ENCODE peak calls at places on chromosomes 3 and 15, in six cellular contexts. O is SK-N-MC, W is spleen, N is AG04449, D is GM12865, K is upper lobe of right lung. Z is an unnamed sample.

GRCh38 chr15:67149859-67150824 is 84.7 kb downstream of the SMAD3 start:
- DNase-seq in D (peak; percentile 62), W (no peak), O (no peak), K (no peak), N (peak; percentile 96), Z (peak; percentile 97)

GRCh38 chr3:11212301-11212613 is 58.0 kb downstream of the HRH1 start:
- DNase-seq in O (no peak), W (no peak), K (no peak), N (no peak), D (no peak), Z (no peak)

GRCh38 chr3:71512000-71512399 is 71.5 kb downstream of the FOXP1 start:
- DNase-seq in O (no peak), K (no peak), D (peak; percentile 20), N (no peak), W (no peak), Z (no peak)

GRCh38 chr3:186287723-186288122 is 74.3 kb downstream of the DGKG start:
- DNase-seq in W (no peak), D (no peak), O (no peak), N (peak; percentile 90), K (no peak), Z (peak; percentile 44)

GRCh38 chr3:12479919-12480425 is 4.3 kb upstream of the TSEN2 start:
- DNase-seq in D (peak; percentile 62), O (no peak), N (no peak), W (no peak), K (no peak), Z (no peak)

GRCh38 chr15:33453761-33454160 is 143.0 kb downstream of the RYR3 start:
- DNase-seq in W (no peak), D (no peak), N (no peak), O (no peak), K (no peak), Z (no peak)

GRCh38 chr3:127964053-127964452 is 49.0 kb downstream of the KBTBD12 start:
- DNase-seq in W (no peak), D (no peak), O (peak; percentile 67), K (no peak), N (no peak), Z (no peak)

GRCh38 chr15:68223171-68223570 is 6.4 kb downstream of the CLN6 start:
- DNase-seq in K (no peak), D (no peak), N (no peak), O (no peak), W (no peak), Z (no peak)

GRCh38 chr3:172094621-172095557 is 55.5 kb downstream of the FNDC3B start:
- DNase-seq in N (no peak), W (no peak), O (no peak), K (no peak), D (peak; percentile 87), Z (no peak)

GRCh38 chr3:133890972-133891644 is 4.6 kb downstream of the RAB6B start:
- DNase-seq in N (no peak), K (no peak), W (peak; percentile 58), D (no peak), O (no peak), Z (no peak)

GRCh38 chr3:48301814-48302194 is 31.7 kb downstream of the SPINK8 start:
- DNase-seq in D (peak; percentile 61), O (no peak), W (no peak), N (no peak), K (no peak), Z (no peak)

GRCh38 chr15:31930967-31931366 is 99.3 kb upstream of the CHRNA7 start:
- DNase-seq in O (no peak), K (no peak), D (no peak), N (no peak), W (no peak), Z (no peak)

GRCh38 chr15:31327674-31328424 is 1.2 kb downstream of the KLF13 start:
- DNase-seq in D (peak; percentile 72), W (peak; percentile 96), O (no peak), K (peak; percentile 93), N (no peak), Z (no peak)

GRCh38 chr15:43977072-43977884 is 150.5 kb downstream of the WDR76 start:
- DNase-seq in K (no peak), O (no peak), D (peak; percentile 90), N (no peak), W (no peak), Z (no peak)

GRCh38 chr3:64880926-64881325 is 193.1 kb upstream of the ADAMTS9 start:
- DNase-seq in K (no peak), O (no peak), W (no peak), N (no peak), D (no peak), Z (no peak)

GRCh38 chr3:14980689-14981088 is 33.3 kb downstream of the NR2C2 start:
- DNase-seq in K (no peak), N (no peak), O (no peak), D (no peak), W (no peak), Z (no peak)

GRCh38 chr3:147699175-147699838 is 290.1 kb downstream of the ZIC1 start:
- DNase-seq in K (no peak), D (no peak), O (no peak), N (peak; percentile 37), W (no peak), Z (no peak)

GRCh38 chr15:67839358-67839928 is 402 bp downstream of the RNU6-1 start:
- DNase-seq in W (peak; percentile 73), D (no peak), N (no peak), K (no peak), O (peak; percentile 32), Z (no peak)

GRCh38 chr15:22919171-22919570 is 61.0 kb downstream of the CYFIP1 start:
- DNase-seq in D (no peak), N (no peak), K (no peak), W (no peak), O (no peak), Z (no peak)

GRCh38 chr3:129596194-129597086 is 10.0 kb downstream of the PLXND1 start:
- DNase-seq in W (peak; percentile 88), O (no peak), K (peak; percentile 88), D (no peak), N (peak; percentile 81), Z (peak; percentile 77)

GRCh38 chr3:194871143-194871863 is 185.6 kb downstream of the FAM43A start:
- DNase-seq in K (peak; percentile 73), N (peak; percentile 45), O (peak; percentile 48), W (peak; percentile 87), D (peak; percentile 26), Z (peak; percentile 69)

GRCh38 chr15:98647026-98647773 is 1.1 kb upstream of the IGF1R start:
- DNase-seq in N (no peak), D (peak; percentile 73), W (peak; percentile 93), O (no peak), K (peak; percentile 90), Z (no peak)

GRCh38 chr3:27307566-27307965 is 61.6 kb downstream of the NEK10 start:
- DNase-seq in K (no peak), W (no peak), N (no peak), O (no peak), D (no peak), Z (no peak)

GRCh38 chr3:107848516-107848915 is 242.3 kb downstream of the CD47 start:
- DNase-seq in D (no peak), W (no peak), O (no peak), K (no peak), N (no peak), Z (no peak)

GRCh38 chr3:150177673-150178378 is 207.1 kb upstream of the PFN2 start:
- DNase-seq in W (no peak), K (no peak), N (peak; percentile 33), O (no peak), D (no peak), Z (peak; percentile 10)

GRCh38 chr3:150184426-150185071 is 213.9 kb upstream of the PFN2 start:
- DNase-seq in N (no peak), K (no peak), W (no peak), D (no peak), O (no peak), Z (no peak)

GRCh38 chr3:150179330-150179729 is 208.6 kb upstream of the PFN2 start:
- DNase-seq in D (no peak), N (no peak), O (no peak), K (no peak), W (no peak), Z (no peak)

GRCh38 chr3:150180349-150180748 is 209.7 kb upstream of the PFN2 start:
- DNase-seq in K (no peak), D (no peak), N (peak; percentile 51), W (no peak), O (peak; percentile 32), Z (peak; percentile 75)

GRCh38 chr3:150183619-150184425 is 213.1 kb upstream of the PFN2 start:
- DNase-seq in D (peak; percentile 83), K (peak; percentile 72), N (peak; percentile 40), O (peak; percentile 34), W (peak; percentile 80), Z (peak; percentile 46)
- H3K4me3 ChIP-seq in D (peak overlapping the region; percentile 31), K (peak overlapping the region; percentile 43), N (peak overlapping the region; percentile 52), O (peak overlapping the region; percentile 77), W (no peak overlapping the region), Z (peak overlapping the region; percentile 57)

DNA sequence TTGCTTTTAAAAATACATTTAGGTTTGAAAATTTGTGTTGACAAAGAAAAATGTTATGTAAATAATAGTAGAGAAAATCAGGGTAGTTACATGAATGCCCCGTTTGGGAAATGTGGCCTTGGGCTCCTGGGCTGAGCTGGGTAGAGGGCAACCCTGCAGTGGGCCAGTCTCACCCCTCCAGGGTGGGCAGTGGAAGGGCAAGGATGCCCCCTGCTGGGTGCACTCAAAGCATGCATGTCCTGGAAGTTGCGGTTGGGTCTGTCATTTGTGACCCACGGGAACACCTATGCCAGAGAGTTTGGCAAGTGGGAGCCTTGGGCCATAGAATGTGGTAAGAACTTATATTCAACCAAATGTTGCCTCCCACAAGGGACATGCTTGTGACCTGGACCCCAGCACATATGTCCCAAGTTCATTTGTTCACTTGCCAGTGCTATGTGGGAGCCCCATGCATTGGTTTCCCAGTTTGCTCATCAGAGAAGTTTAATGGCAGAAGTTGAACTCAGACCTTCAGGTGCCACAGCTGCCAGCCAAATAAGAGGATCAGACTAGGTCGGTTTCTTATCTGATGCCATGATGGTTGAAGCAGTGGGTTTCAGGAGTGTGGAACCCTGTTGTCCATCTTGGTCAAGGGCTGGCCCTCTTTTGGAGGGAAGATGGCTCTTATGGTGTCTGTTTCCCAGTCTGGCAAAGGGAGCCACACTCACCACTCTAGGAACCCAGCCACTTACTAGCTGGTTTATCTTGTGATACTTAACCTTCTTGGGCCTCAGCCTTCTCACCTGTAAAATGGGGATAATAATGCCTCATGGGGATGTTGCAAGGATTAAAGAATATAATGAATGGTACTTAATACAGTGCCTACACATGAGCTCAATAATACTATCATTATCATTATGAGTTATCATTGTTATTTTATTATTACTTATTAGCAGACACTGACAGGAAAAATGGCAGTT is 2.5 kb upstream of the PLCB2 start:
- DNase-seq in K (peak; percentile 80), N (no peak), O (no peak), W (peak; percentile 91), D (peak; percentile 66), Z (no peak)
- H3K4me3 ChIP-seq in K (no peak overlapping the region), N (no peak overlapping the region), O (no peak overlapping the region), W (no peak overlapping the region), D (no peak overlapping the region), Z (no peak overlapping the region)

GRCh38 chr3:150335631-150336030 is 72.5 kb upstream of the TSC22D2 start:
- DNase-seq in N (no peak), D (no peak), K (no peak), O (no peak), W (no peak), Z (no peak)
- H3K4me3 ChIP-seq in N (no peak overlapping the region), D (no peak overlapping the region), K (no peak overlapping the region), O (no peak overlapping the region), W (no peak overlapping the region), Z (no peak overlapping the region)

GRCh38 chr3:136621628-136622027 is 130.6 kb downstream of the STAG1 start:
- DNase-seq in O (no peak), K (no peak), W (no peak), N (peak; percentile 37), D (no peak), Z (peak; percentile 24)
- H3K4me3 ChIP-seq in O (no peak overlapping the region), K (no peak overlapping the region), W (no peak overlapping the region), N (no peak overlapping the region), D (no peak overlapping the region), Z (no peak overlapping the region)